ENCODE peak calls at places on chromosomes 6 and 20, in seven cellular contexts. X, Y, U, K, L, G and D are unnamed samples. For H3K4me1, the result is how much of the 10 kb centered on the place peaks cover.

GRCh38 chr20:32682508-32682987 is 8.8 kb upstream of the C20orf203 start:
- DNase-seq in X (no peak), Y (no peak), U (no peak), K (no peak), L (no peak), G (no peak), D (no peak)

GRCh38 chr6:25174678-25175077 is 104.5 kb upstream of the CARMIL1 start:
- DNase-seq in X (no peak), Y (no peak), U (no peak), K (no peak), L (no peak), G (no peak), D (no peak)

GRCh38 chr6:39964530-39964929 is 30.3 kb upstream of the MOCS1 start:
- DNase-seq in X (no peak), Y (no peak), U (no peak), K (no peak), L (no peak), G (no peak), D (no peak)

GRCh38 chr6:111837641-111838500 is 35.4 kb downstream of the FYN start:
- DNase-seq in X (no peak), Y (no peak), U (no peak), K (no peak), L (no peak), G (no peak), D (no peak)

GRCh38 chr20:16701296-16701695 is 28.5 kb upstream of the SNRPB2 start:
- DNase-seq in X (no peak), Y (no peak), U (peak), K (no peak), L (no peak), G (peak), D (no peak)

GRCh38 chr6:84652356-84653026 is 111.9 kb downstream of the TBX18 start:
- DNase-seq in X (no peak), Y (no peak), U (no peak), K (no peak), L (no peak), G (no peak), D (no peak)

GRCh38 chr6:107585815-107586435 is 96.0 kb downstream of the SOBP start:
- DNase-seq in X (no peak), Y (no peak), U (no peak), K (no peak), L (no peak), G (no peak), D (no peak)

GRCh38 chr20:20547221-20547875 is 165.1 kb downstream of the RALGAPA2 start:
- DNase-seq in X (no peak), Y (no peak), U (no peak), K (no peak), L (no peak), G (no peak), D (no peak)

GRCh38 chr6:8027965-8028651 is 36.1 kb downstream of the BLOC1S5 start:
- DNase-seq in X (no peak), Y (no peak), U (no peak), K (no peak), L (no peak), G (no peak), D (no peak)

GRCh38 chr20:36035720-36036119 is 67.3 kb downstream of the CNBD2 start:
- DNase-seq in X (no peak), Y (no peak), U (no peak), K (no peak), L (no peak), G (no peak), D (no peak)

GRCh38 chr6:135936606-135937005 is 85.1 kb downstream of the PDE7B start:
- DNase-seq in X (no peak), Y (no peak), U (no peak), K (no peak), L (no peak), G (no peak), D (no peak)

GRCh38 chr6:1527098-1527497 is 82.6 kb upstream of the FOXC1 start:
- DNase-seq in X (peak), Y (peak), U (peak), K (peak), L (no peak), G (no peak), D (no peak)

GRCh38 chr6:31243508-31243907 is 28.4 kb downstream of the HLA-C start:
- DNase-seq in X (no peak), Y (no peak), U (no peak), K (no peak), L (no peak), G (no peak), D (no peak)

GRCh38 chr6:24307881-24308280 is 50.0 kb downstream of the DCDC2 start:
- DNase-seq in X (no peak), Y (no peak), U (no peak), K (no peak), L (no peak), G (no peak), D (no peak)

GRCh38 chr6:94177429-94177828 is 758.1 kb upstream of the EPHA7 start:
- DNase-seq in X (no peak), Y (no peak), U (peak), K (no peak), L (no peak), G (no peak), D (no peak)

GRCh38 chr20:6783752-6784725 is 16.6 kb downstream of the BMP2 start:
- DNase-seq in X (no peak), Y (no peak), U (no peak), K (no peak), L (no peak), G (no peak), D (no peak)

GRCh38 chr20:61576372-61576771 is 324.3 kb downstream of the CDH4 start:
- DNase-seq in X (no peak), Y (no peak), U (no peak), K (no peak), L (no peak), G (no peak), D (no peak)

DNA sequence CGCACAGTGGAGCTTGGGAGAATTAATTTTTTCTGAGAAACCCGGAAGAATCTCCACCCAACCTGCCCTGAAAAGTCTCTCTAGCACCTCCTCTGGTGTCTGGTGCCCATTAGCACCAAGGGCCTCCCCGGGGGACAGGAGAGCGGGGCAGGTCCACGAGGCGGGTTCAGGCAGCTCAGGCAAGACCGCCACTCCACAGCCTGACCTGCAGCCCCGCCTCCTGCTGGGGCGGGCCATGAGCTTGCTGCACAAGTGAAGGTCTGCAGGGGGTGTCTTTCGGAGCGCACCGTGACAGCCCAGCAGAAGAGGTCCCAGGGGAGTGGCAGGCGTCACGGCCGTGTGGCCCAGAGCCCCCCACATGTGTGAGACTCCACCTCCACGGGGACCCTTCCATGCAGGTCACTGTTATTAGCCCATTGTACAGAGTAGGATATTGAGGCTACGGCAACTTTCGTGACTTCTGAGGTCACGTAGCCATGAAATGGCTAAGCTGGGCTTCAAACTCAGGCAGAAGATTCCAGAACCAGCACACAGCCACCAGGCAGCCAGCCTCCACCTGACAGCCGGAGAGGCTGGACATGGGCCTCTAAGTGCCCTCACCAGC is 63.9 kb upstream of the SLCO4A1 start:
- DNase-seq in X (no peak), Y (no peak), U (no peak), K (no peak), L (no peak), G (no peak), D (no peak)
- TF ChIP-seq CTCF in X (no peak), Y (peak), U (peak), K (no peak), L (no peak), G (no peak), D (no peak)

GRCh38 chr20:45341579-45341938 is 6.7 kb downstream of the SDC4 start:
- DNase-seq in X (no peak), Y (no peak), U (peak), K (no peak), L (no peak), G (no peak), D (no peak)
- H3K4me1 ChIP-seq in X (half or more), Y (half or more), U (half or more), K (half or more), L (half or more), G (half or more), D (half or more)

GRCh38 chr20:59751075-59751711 is 146.9 kb downstream of the PHACTR3 start:
- DNase-seq in X (peak), Y (peak), U (peak), K (peak), L (peak), G (peak), D (no peak)
- TF ChIP-seq CTCF in X (peak), Y (peak), U (peak), K (peak), L (peak), G (peak), D (peak)

GRCh38 chr6:142870787-142871371 is 74.1 kb downstream of the HIVEP2 start:
- DNase-seq in X (no peak), Y (no peak), U (no peak), K (no peak), L (no peak), G (no peak), D (no peak)
- H3K4me1 ChIP-seq in X (half or more), Y (half or more), U (under half), K (under half), L (under half), G (under half), D (under half)

DNA sequence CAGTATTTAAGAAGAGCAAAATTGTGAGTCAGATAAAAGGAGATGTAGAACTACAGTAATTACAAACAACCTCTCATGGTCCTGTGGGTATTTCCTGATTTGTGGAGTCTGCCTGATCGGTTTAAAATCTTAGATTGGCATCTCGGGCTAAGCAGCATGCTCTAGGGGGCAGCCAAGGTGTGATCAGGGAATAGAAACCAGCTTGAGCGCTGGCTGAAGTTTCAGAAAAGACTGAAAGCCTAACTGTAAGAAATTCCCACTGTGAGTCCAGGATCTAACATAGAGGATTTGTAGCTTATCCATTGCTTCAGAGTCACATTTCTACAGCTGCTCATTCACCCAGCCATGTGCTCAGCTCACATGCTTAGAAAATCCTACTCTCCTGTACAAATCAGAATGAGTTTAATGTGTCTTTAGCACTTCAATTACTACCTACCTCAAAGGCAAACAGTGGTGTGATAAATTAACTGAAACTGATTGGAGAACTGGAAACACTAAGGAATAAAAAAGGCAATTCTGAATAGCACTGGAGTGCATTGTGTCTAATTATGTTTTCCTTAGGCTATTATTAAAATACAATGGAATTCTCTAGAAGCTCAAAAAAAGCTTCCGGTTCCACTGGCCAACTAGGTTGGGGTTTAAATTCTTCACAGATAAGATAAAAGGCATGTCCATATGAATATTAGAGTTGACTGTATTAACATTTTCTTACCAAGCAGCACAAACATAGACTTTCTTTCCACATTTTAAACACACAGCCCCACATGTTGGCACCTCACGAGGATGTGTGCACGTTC is 73.8 kb upstream of the MPC1 start:
- DNase-seq in X (no peak), Y (no peak), U (peak), K (no peak), L (no peak), G (no peak), D (no peak)
- TF ChIP-seq CTCF in X (peak), Y (no peak), U (peak), K (peak), L (no peak), G (no peak), D (no peak)

GRCh38 chr6:125797934-125798444 is 7.2 kb downstream of the NCOA7 start:
- DNase-seq in X (no peak), Y (no peak), U (no peak), K (no peak), L (no peak), G (no peak), D (no peak)

GRCh38 chr6:125802943-125803377 is 12.2 kb downstream of the NCOA7 start:
- DNase-seq in X (no peak), Y (no peak), U (no peak), K (no peak), L (no peak), G (no peak), D (no peak)

GRCh38 chr6:125804264-125804663 is 13.5 kb downstream of the NCOA7 start:
- DNase-seq in X (no peak), Y (no peak), U (no peak), K (no peak), L (no peak), G (no peak), D (no peak)

GRCh38 chr6:125798734-125799510 is 8.2 kb downstream of the NCOA7 start:
- DNase-seq in X (no peak), Y (no peak), U (no peak), K (no peak), L (no peak), G (no peak), D (no peak)

GRCh38 chr6:125802383-125802782 is 11.6 kb downstream of the NCOA7 start:
- DNase-seq in X (no peak), Y (no peak), U (no peak), K (no peak), L (no peak), G (no peak), D (no peak)
- H3K4me1 ChIP-seq in X (under half), Y (under half), U (under half), K (under half), L (under half), G (under half), D (under half)

DNA sequence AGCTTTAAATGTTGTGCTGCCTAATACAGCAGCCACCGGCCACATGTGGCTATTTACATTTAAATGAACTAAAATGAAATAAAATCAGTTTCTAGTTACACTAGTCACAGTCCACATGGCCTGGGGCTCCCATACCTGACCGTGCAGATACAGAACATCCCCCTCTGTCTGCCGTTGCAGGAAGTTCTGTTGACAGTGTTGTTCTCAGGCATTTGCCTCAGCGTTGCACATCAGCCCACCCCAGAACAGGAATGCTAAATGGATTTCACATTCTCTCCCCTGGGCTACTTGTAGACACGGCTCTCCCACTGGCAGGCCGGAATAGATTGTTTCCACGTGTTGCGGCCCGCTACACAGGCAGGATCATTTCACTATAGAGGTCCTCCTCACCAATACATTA is 26.3 kb downstream of the JAG1 start:
- DNase-seq in X (no peak), Y (no peak), U (peak), K (no peak), L (no peak), G (no peak), D (no peak)
- TF ChIP-seq CTCF in X (peak), Y (peak), U (peak), K (peak), L (peak), G (no peak), D (peak)

GRCh38 chr20:56417402-56417801 is 5.3 kb downstream of the CASS4 start:
- DNase-seq in X (no peak), Y (no peak), U (no peak), K (no peak), L (no peak), G (no peak), D (no peak)
- H3K4me1 ChIP-seq in X (under half), Y (under half), U (under half), K (under half), L (under half), G (under half), D (under half)

GRCh38 chr6:79868098-79868722 is 79.1 kb downstream of the ELOVL4 start:
- DNase-seq in X (no peak), Y (no peak), U (peak), K (no peak), L (no peak), G (no peak), D (no peak)
- TF ChIP-seq CTCF in X (peak), Y (peak), U (peak), K (no peak), L (peak), G (peak), D (peak)

GRCh38 chr6:159307246-159307790 is 138.1 kb downstream of the FNDC1 start:
- DNase-seq in X (no peak), Y (no peak), U (no peak), K (no peak), L (no peak), G (no peak), D (no peak)

GRCh38 chr6:159313023-159313422 is 143.8 kb downstream of the FNDC1 start:
- DNase-seq in X (no peak), Y (no peak), U (no peak), K (no peak), L (no peak), G (no peak), D (no peak)

GRCh38 chr6:159311618-159312017 is 142.4 kb downstream of the FNDC1 start:
- DNase-seq in X (no peak), Y (no peak), U (no peak), K (no peak), L (no peak), G (no peak), D (no peak)

GRCh38 chr6:159312204-159312603 is 143.0 kb downstream of the FNDC1 start:
- DNase-seq in X (no peak), Y (no peak), U (no peak), K (no peak), L (no peak), G (no peak), D (no peak)

GRCh38 chr6:159309723-159310122 is 140.5 kb downstream of the FNDC1 start:
- DNase-seq in X (no peak), Y (no peak), U (no peak), K (no peak), L (no peak), G (no peak), D (no peak)
- H3K4me1 ChIP-seq in X (under half), Y (under half), U (under half), K (under half), L (under half), G (under half), D (under half)